ENCODE peak calls at places on chromosomes 13 and 19, in four cellular contexts. K is fibroblast of lung, O is body of pancreas, W is testis. Z is an unnamed sample.
A peak's percentile ranks its signal among the peaks of the same experiment; 100 is the strongest.

GRCh38 chr13:108214511-108215383 is 589 bp downstream of the LIG4 start:
- DNase-seq in K (no peak), O (peak; percentile 25), W (peak; percentile 40), Z (no peak)

GRCh38 chr13:31851201-31851600 is 111.9 kb downstream of the RXFP2 start:
- DNase-seq in K (no peak), O (no peak), W (no peak), Z (no peak)

GRCh38 chr19:12975221-12975756 is 5.9 kb downstream of the DAND5 start:
- DNase-seq in K (no peak), O (no peak), W (no peak), Z (no peak)

GRCh38 chr13:113404723-113405471 is 41.0 kb upstream of the GRTP1 start:
- DNase-seq in K (no peak), O (no peak), W (no peak), Z (no peak)

GRCh38 chr13:98697833-98698232 is 54.6 kb downstream of the SLC15A1 start:
- DNase-seq in K (no peak), O (no peak), W (no peak), Z (no peak)

GRCh38 chr13:34570954-34571353 is 371.1 kb upstream of the NBEA start:
- DNase-seq in K (peak; percentile 19), O (no peak), W (no peak), Z (no peak)

GRCh38 chr19:1566392-1567115 is 1.6 kb downstream of the MEX3D start:
- DNase-seq in K (peak; percentile 87), O (peak; percentile 61), W (peak; percentile 91), Z (peak; percentile 35)

GRCh38 chr19:58364127-58364526 is 1.6 kb upstream of the ZNF497 start:
- DNase-seq in K (no peak), O (no peak), W (no peak), Z (no peak)

GRCh38 chr13:92717857-92718256 is 508.8 kb upstream of the GPC6 start:
- DNase-seq in K (no peak), O (no peak), W (no peak), Z (no peak)

GRCh38 chr19:53254451-53255341 is at the start of gene ZNF677:
- DNase-seq in K (peak; percentile 81), O (peak; percentile 85), W (peak; percentile 96), Z (peak; percentile 77)

GRCh38 chr19:13152854-13153626 is 2.8 kb downstream of the IER2 start:
- DNase-seq in K (peak; percentile 89), O (peak; percentile 96), W (peak; percentile 89), Z (peak; percentile 96)

GRCh38 chr13:65240773-65241172 is 1989.4 kb downstream of the PCDH9 start:
- DNase-seq in K (no peak), O (no peak), W (no peak), Z (no peak)

GRCh38 chr13:79194272-79194671 is 211.8 kb downstream of the RBM26 start:
- DNase-seq in K (no peak), O (no peak), W (no peak), Z (peak; percentile 16)

GRCh38 chr13:113110048-113110851 is 4.7 kb downstream of the F7 start:
- DNase-seq in K (peak; percentile 17), O (peak; percentile 13), W (no peak), Z (no peak)

GRCh38 chr13:86476656-86477055 is 677.4 kb upstream of the SLITRK6 start:
- DNase-seq in K (no peak), O (no peak), W (no peak), Z (no peak)

GRCh38 chr13:75946746-75947397 is 310.7 kb downstream of the LMO7 start:
- DNase-seq in K (no peak), O (no peak), W (peak; percentile 15), Z (no peak)

GRCh38 chr19:31568724-31569123 is 219.5 kb upstream of the TSHZ3 start:
- DNase-seq in K (no peak), O (no peak), W (no peak), Z (no peak)

GRCh38 chr19:16463991-16464575 is 7.7 kb downstream of the EPS15L1 start:
- DNase-seq in K (peak; percentile 62), O (no peak), W (no peak), Z (no peak)

GRCh38 chr19:45211751-45212381 is 33.3 kb downstream of the BLOC1S3 start:
- DNase-seq in K (peak; percentile 19), O (peak; percentile 89), W (peak; percentile 69), Z (no peak)

GRCh38 chr19:12156254-12157058 is at the start of gene ZNF625:
- DNase-seq in K (peak; percentile 93), O (peak; percentile 91), W (peak; percentile 95), Z (peak; percentile 69)

GRCh38 chr13:21018220-21018619 is 43.2 kb downstream of the LATS2 start:
- DNase-seq in K (no peak), O (no peak), W (no peak), Z (no peak)

GRCh38 chr13:21015284-21015683 is 46.1 kb downstream of the LATS2 start:
- DNase-seq in K (peak; percentile 75), O (no peak), W (no peak), Z (no peak)

GRCh38 chr13:21014666-21015170 is 46.7 kb downstream of the LATS2 start:
- DNase-seq in K (peak; percentile 88), O (peak; percentile 53), W (no peak), Z (no peak)

GRCh38 chr13:21014139-21014665 is 47.2 kb downstream of the LATS2 start:
- DNase-seq in K (peak; percentile 48), O (no peak), W (no peak), Z (no peak)

GRCh38 chr13:21016487-21016886 is 44.9 kb downstream of the LATS2 start:
- DNase-seq in K (no peak), O (no peak), W (no peak), Z (no peak)
- H3K4me3 ChIP-seq in K (no peak overlapping the region), O (no peak overlapping the region), W (no peak overlapping the region), Z (no peak overlapping the region)

DNA sequence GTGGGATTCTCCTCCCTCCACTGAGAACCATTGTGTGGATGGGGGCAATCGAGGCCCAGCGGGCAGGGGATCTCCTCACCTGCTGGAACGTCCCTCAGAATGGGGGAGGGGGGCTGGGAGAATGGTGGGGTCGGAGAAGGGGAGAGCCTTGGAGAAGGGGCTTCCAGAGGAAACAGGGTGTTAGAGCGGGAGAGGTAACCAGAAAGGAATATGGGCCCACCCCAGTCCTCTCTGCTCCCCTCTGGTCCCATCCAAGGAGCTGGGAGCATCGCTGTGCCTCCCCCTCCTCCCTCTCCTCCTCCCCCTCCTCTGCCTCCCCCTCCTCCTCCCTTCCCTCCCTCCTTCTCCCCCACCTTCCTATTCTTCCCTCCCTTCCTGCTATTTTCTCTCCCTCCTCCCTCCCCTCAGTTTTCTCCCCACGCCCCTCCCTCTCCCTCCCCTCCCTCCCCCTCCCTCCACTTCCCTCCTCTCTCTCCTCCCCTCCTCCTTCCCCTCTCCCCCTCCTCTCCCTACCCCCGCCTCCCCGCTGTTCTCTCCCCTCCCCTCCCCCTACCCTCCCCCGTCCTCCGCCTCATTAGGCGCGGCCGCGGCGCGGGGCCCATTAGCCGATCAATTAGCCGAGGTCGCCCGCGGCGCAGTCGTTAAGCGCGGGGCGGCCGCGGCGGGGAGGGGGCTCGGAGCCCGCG is 15.5 kb downstream of the TLE5 start:
- DNase-seq in K (no peak), O (peak; percentile 57), W (no peak), Z (no peak)
- H3K27ac ChIP-seq in K (no peak overlapping the region), O (peak overlapping the region; percentile 42), W (peak overlapping the region; percentile 86), Z (no peak overlapping the region)

GRCh38 chr19:33797821-33798633 is 1.4 kb downstream of the KCTD15 start:
- DNase-seq in K (peak; percentile 58), O (peak; percentile 79), W (peak; percentile 66), Z (peak; percentile 30)
- H3K4me3 ChIP-seq in K (peak overlapping the region; percentile 51), O (peak overlapping the region; percentile 77), W (peak overlapping the region; percentile 81), Z (peak overlapping the region; percentile 60)

GRCh38 chr19:17948474-17948966 is 15.7 kb downstream of the CCDC124 start:
- DNase-seq in K (no peak), O (no peak), W (no peak), Z (no peak)
- H3K27ac ChIP-seq in K (no peak overlapping the region), O (no peak overlapping the region), W (no peak overlapping the region), Z (no peak overlapping the region)

Z was measured in small intestine.